ENCODE peak calls at places on chromosomes 13 and 19, in six cellular contexts. F is CD4-positive, CD25-positive, alpha-beta regulatory T cell; S is GM12878; T is lower lobe of right lung; E is Karpas-422; D is lung. J is an unnamed sample. For H3K36me3, the result is how much of the 10 kb centered on the place peaks cover.

GRCh38 chr13:64078480-64078936 is 2662.9 kb upstream of the PCDH20 start:
- DNase-seq in F (no peak), S (no peak), T (no peak), E (no peak), D (no peak), J (no peak)

GRCh38 chr13:24505256-24505655 is 7.3 kb downstream of the PARP4 start:
- DNase-seq in F (no peak), S (no peak), T (no peak), E (no peak), D (peak), J (no peak)

GRCh38 chr13:103883698-103884097 is 817.5 kb upstream of the SLC10A2 start:
- DNase-seq in F (no peak), S (no peak), T (no peak), E (no peak), D (no peak), J (no peak)

GRCh38 chr13:23567792-23568480 is 2.3 kb upstream of the TNFRSF19 start:
- DNase-seq in F (no peak), S (no peak), T (no peak), E (no peak), D (no peak), J (no peak)

GRCh38 chr19:35265126-35265995 is 3.4 kb upstream of the USF2 start:
- DNase-seq in F (no peak), S (no peak), T (peak), E (peak), D (no peak), J (no peak)

GRCh38 chr19:33429891-33430673 is 56.6 kb downstream of the CEBPG start:
- DNase-seq in F (peak), S (no peak), T (peak), E (no peak), D (no peak), J (peak)

GRCh38 chr13:113975416-113975815 is 1.5 kb upstream of the C13orf46 start:
- DNase-seq in F (no peak), S (no peak), T (no peak), E (no peak), D (no peak), J (no peak)

GRCh38 chr13:31209172-31209818 is 9.5 kb downstream of the B3GLCT start:
- DNase-seq in F (no peak), S (no peak), T (no peak), E (no peak), D (no peak), J (peak)

GRCh38 chr13:26024558-26024957 is 27.3 kb downstream of the SHISA2 start:
- DNase-seq in F (no peak), S (no peak), T (no peak), E (no peak), D (no peak), J (no peak)

GRCh38 chr13:29520671-29521070 is 74.8 kb downstream of the SLC7A1 start:
- DNase-seq in F (no peak), S (no peak), T (no peak), E (no peak), D (no peak), J (no peak)

GRCh38 chr13:87671031-87671823 is at the start of gene SLITRK5:
- DNase-seq in F (peak), S (no peak), T (peak), E (no peak), D (peak), J (peak)

GRCh38 chr19:58212336-58213074 is 16.2 kb upstream of the ZNF544 start:
- DNase-seq in F (no peak), S (no peak), T (no peak), E (no peak), D (no peak), J (no peak)
- H3K4me3 ChIP-seq in F (no peak), S (no peak), T (no peak), E (no peak), D (no peak), J (peak)

DNA sequence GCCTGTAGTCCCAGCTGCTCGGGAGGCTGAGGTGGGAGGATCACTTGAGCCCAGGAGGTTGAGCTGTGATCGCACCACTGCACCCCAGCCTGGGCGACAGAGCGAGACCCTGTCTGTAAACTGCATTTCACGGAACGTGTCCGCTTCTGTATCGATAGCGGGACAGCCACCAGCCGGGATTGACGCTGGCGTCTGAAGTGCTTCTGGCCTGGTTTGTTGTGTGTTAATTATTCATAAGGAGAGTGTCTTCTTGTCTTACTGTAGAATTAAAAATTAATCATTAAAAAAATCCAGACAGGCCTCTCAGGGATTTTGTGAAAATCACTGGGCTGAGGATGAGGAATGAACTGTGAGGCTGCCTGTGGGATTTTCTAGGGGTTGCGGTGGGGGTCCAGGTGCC is 16.2 kb upstream of the MISP start:
- DNase-seq in F (no peak), S (no peak), T (no peak), E (no peak), D (no peak), J (no peak)
- H3K27ac ChIP-seq in F (no peak), S (no peak), T (no peak), E (no peak), D (no peak), J (no peak)

DNA sequence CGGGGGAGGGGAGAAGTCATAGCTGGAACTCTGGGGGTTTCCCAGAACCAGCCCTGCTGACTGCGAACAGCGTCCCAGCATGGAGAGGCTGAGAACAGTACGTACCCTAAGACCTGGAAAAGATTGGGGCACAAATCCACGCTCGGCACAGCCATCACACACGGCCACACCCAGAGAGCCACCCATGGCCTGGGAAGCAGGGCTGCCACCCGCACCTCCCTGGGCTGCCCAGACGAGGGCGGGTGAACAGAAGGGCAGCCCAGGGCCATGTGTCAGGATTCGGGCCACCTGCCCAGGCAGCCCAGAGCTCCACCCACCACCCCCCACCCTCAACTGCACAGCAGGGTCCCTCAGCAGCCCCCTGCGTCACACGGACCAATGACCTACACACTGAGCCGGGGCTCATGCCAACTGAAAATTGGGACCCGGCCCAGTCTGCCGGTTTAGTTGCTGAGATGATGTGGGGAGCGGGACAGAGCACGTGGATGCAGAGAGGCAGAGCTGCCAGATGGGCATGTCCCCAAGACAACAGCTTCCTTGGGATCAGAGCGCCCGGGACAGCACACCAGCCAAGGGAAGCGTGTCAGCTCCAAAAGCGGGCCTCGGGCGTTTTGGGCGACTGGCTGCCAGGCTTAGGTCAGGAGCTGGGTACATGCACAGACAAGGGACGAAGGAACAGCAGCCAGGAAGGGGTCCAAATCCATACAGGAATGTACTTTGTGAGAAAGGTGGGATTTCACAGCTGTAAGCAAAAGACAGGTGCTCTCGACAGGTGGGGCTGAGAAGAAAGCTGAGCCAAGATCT is 8.4 kb downstream of the UBXN6 start:
- DNase-seq in F (no peak), S (no peak), T (no peak), E (no peak), D (no peak), J (no peak)
- H3K36me3 ChIP-seq in F (half or more), S (under half), T (half or more), E (under half), D (under half), J (under half)

GRCh38 chr19:31350033-31350692 is 927 bp upstream of the TSHZ3 start:
- DNase-seq in F (peak), S (no peak), T (no peak), E (no peak), D (no peak), J (no peak)
- H3K4me3 ChIP-seq in F (no peak), S (no peak), T (peak), E (no peak), D (peak), J (no peak)

GRCh38 chr19:53183146-53183545 is 10.0 kb downstream of the ZNF665 start:
- DNase-seq in F (no peak), S (no peak), T (no peak), E (peak), D (no peak), J (no peak)
- H3K27ac ChIP-seq in F (no peak), S (no peak), T (no peak), E (no peak), D (no peak), J (no peak)

GRCh38 chr19:54142166-54142780 is 4.7 kb downstream of the CNOT3 start:
- DNase-seq in F (no peak), S (no peak), T (no peak), E (no peak), D (no peak), J (no peak)
- H3K36me3 ChIP-seq in F (half or more), S (under half), T (half or more), E (under half), D (under half), J (under half)

GRCh38 chr13:99176309-99177276 is 24.1 kb upstream of the UBAC2 start:
- DNase-seq in F (peak), S (no peak), T (peak), E (peak), D (peak), J (peak)
- H3K4me3 ChIP-seq in F (peak), S (no peak), T (no peak), E (peak), D (no peak), J (peak)

GRCh38 chr13:33725340-33725739 is 92.6 kb upstream of the RFC3 start:
- DNase-seq in F (no peak), S (no peak), T (no peak), E (no peak), D (peak), J (no peak)

GRCh38 chr13:33723772-33724435 is 94.0 kb upstream of the RFC3 start:
- DNase-seq in F (peak), S (peak), T (peak), E (peak), D (peak), J (peak)

GRCh38 chr13:33722216-33722900 is 95.6 kb upstream of the RFC3 start:
- DNase-seq in F (peak), S (no peak), T (no peak), E (peak), D (no peak), J (no peak)

GRCh38 chr13:33721719-33722118 is 96.2 kb upstream of the RFC3 start:
- DNase-seq in F (no peak), S (no peak), T (no peak), E (peak), D (no peak), J (no peak)

DNA sequence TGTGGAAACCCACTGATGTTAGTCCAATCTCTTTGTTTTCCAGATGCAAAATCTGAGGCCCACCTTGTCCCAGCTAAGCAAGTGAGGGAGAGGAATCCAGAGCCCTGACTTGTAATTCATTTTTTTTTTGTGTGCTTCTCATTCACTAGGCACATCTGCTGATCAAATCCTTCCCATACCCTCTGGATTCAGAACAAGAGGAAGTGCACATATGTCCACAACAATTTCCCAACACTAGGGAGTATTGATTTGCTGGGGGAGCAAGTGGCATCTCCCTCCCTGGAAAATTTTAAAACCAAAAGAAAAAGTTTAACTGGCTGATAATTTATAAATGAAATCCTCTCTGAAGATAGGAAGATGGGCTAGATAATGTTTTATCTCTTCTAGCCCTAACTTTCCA is 94.6 kb upstream of the RFC3 start:
- DNase-seq in F (no peak), S (no peak), T (no peak), E (no peak), D (no peak), J (no peak)
- H3K27ac ChIP-seq in F (peak), S (peak), T (peak), E (peak), D (peak), J (no peak)

GRCh38 chr19:38383184-38383583 is 4.7 kb downstream of the GGN start:
- DNase-seq in F (no peak), S (no peak), T (no peak), E (no peak), D (no peak), J (no peak)
- H3K36me3 ChIP-seq in F (half or more), S (under half), T (half or more), E (under half), D (under half), J (under half)

DNA sequence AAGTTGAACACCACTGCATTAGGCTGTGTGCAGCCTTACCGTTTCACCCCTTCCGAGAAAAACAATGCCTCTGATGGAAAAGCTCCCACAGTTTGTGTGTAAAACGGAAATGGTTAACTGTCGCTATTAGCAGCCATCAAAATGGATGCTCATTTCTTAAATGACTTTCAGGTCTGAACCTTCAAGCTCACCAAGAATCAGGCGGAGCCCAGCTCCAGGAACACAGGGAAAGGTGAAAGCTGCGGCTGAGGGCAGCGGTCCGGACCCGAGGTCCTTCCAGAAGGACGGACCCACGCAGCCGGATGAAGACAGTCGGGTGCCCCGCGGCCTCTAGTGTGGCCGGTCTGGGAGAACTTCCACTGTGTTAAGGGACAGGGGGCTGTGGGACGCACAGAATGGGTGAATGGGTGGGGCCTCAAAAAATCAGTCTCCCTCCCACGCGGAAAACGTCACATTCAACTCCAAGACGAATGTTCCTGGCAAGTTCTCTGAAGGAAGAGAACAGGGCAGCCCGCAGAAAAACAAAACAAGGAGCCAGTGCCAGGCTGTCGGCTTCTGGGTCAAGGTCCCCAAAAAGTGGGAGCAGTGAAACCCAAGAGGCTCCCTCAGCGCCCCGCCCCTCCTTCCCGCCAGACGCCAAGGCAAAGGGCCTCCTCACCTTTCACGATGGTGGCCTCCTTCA is 4.9 kb downstream of the IRS2 start:
- DNase-seq in F (no peak), S (no peak), T (no peak), E (no peak), D (no peak), J (no peak)
- H3K4me3 ChIP-seq in F (peak), S (no peak), T (peak), E (no peak), D (peak), J (no peak)